ENCODE peak calls at places on chromosomes 3 and 15, in six cellular contexts. D is GM23248, P is PC-9, T is endothelial cell of umbilical vein, R is H1, K is A549. O is an unnamed sample.

GRCh38 chr3:138812806-138813205 is 21.9 kb downstream of the PIK3CB start:
- DNase-seq in D (peak; percentile 25), P (no peak), T (no peak), R (no peak), K (no peak), O (no peak)

GRCh38 chr3:99843590-99844260 is 26.1 kb downstream of the CMSS1 start:
- DNase-seq in D (peak; percentile 45), P (no peak), T (peak; percentile 51), R (no peak), K (no peak), O (no peak)

GRCh38 chr3:123602325-123602724 is 17.5 kb upstream of the HACD2 start:
- DNase-seq in D (peak; percentile 69), P (peak; percentile 76), T (peak; percentile 83), R (no peak), K (peak; percentile 70), O (peak; percentile 80)

GRCh38 chr3:127105996-127106855 is 86.7 kb upstream of the PRR23E start:
- DNase-seq in D (no peak), P (peak; percentile 38), T (no peak), R (no peak), K (no peak), O (no peak)

GRCh38 chr15:31304074-31304648 is 22.5 kb upstream of the KLF13 start:
- DNase-seq in D (no peak), P (no peak), T (no peak), R (no peak), K (no peak), O (no peak)

GRCh38 chr3:62226601-62227339 is 146.6 kb downstream of the FEZF2 start:
- DNase-seq in D (no peak), P (no peak), T (no peak), R (no peak), K (no peak), O (no peak)

GRCh38 chr3:80696280-80696679 is 928.5 kb upstream of the ROBO1 start:
- DNase-seq in D (no peak), P (peak; percentile 25), T (peak; percentile 41), R (no peak), K (no peak), O (no peak)

GRCh38 chr15:90876512-90877170 is 7.7 kb upstream of the FES start:
- DNase-seq in D (no peak), P (no peak), T (no peak), R (no peak), K (no peak), O (no peak)

GRCh38 chr15:25170113-25170731 is 215.4 kb downstream of the SNRPN start:
- DNase-seq in D (no peak), P (no peak), T (no peak), R (no peak), K (no peak), O (no peak)

GRCh38 chr15:32730677-32731654 is 13.2 kb downstream of the GREM1 start:
- DNase-seq in D (peak; percentile 55), P (peak; percentile 90), T (peak; percentile 5), R (no peak), K (no peak), O (no peak)

GRCh38 chr3:186705882-186706780 is 11.0 kb upstream of the KNG1 start:
- DNase-seq in D (no peak), P (no peak), T (peak; percentile 0), R (no peak), K (no peak), O (no peak)

GRCh38 chr3:197465996-197466549 is 89.7 kb downstream of the BDH1 start:
- DNase-seq in D (peak; percentile 79), P (peak; percentile 23), T (peak; percentile 64), R (no peak), K (no peak), O (peak; percentile 85)

GRCh38 chr3:90052425-90052950 is 945.1 kb downstream of the EPHA3 start:
- DNase-seq in D (no peak), P (no peak), T (no peak), R (no peak), K (no peak), O (no peak)

GRCh38 chr15:75573001-75573400 is 6.1 kb downstream of the PTPN9 start:
- DNase-seq in D (peak; percentile 72), P (no peak), T (peak; percentile 19), R (no peak), K (no peak), O (peak; percentile 49)

GRCh38 chr3:143035466-143036214 is 34.3 kb downstream of the U2SURP start:
- DNase-seq in D (peak; percentile 69), P (no peak), T (no peak), R (no peak), K (no peak), O (no peak)

GRCh38 chr3:106397004-106397403 is 528.2 kb upstream of the CBLB start:
- DNase-seq in D (no peak), P (no peak), T (no peak), R (peak; percentile 2), K (no peak), O (no peak)

GRCh38 chr3:196016485-196016884 is 65.4 kb downstream of the TFRC start:
- DNase-seq in D (peak; percentile 71), P (peak; percentile 38), T (no peak), R (no peak), K (no peak), O (peak; percentile 75)
- H3K4me2 ChIP-seq in D (no peak overlapping the region), P (peak overlapping the region; percentile 21), T (no peak overlapping the region), R (no peak overlapping the region), K (no peak overlapping the region), O (no peak overlapping the region)

DNA sequence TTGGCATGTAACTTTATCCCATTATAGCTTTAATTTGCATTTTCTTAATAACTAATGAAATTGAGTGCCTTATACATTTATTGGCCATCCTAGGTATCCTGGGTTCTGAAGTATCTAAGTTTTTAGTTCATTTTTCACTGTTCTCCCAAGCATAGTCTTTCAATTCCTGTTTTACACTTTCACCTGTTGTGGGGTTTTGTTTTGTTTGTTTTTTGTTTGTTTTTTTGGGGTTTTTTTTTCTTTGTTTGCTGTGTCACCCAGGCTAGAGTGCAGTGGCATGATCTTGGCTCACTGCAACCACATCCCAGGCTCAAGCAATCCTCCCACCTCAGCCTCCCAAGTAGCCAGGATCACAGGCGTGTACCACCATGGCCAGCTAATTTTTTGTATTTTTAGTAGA is 83.1 kb upstream of the GADL1 start:
- DNase-seq in D (no peak), P (no peak), T (no peak), R (no peak), K (no peak), O (no peak)
- H3K4me3 ChIP-seq in D (no peak overlapping the region), P (no peak overlapping the region), T (no peak overlapping the region), R (no peak overlapping the region), K (no peak overlapping the region), O (no peak overlapping the region)

DNA sequence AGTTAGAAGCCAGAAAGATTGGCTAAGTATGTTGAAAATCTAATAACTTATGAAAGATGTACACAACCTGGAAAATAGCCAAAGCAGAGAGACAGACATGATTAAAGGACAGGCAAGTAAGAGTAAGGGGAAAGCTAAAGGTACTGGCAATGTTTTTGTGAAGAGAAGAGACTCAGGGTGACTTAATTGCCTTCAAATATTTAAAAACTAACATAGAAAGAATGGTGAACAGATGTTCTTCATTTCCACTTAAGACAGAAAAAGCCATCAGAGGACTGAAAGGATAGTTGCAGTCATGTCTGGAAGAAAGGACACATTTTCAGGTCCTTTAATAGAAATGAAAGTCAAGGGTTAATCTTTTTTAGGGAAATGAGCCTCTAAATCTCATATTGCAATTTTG is 68.8 kb downstream of the ZNF385D start:
- DNase-seq in D (peak; percentile 31), P (no peak), T (no peak), R (no peak), K (no peak), O (no peak)
- H3K4me2 ChIP-seq in D (peak overlapping the region; percentile 24), P (no peak overlapping the region), T (no peak overlapping the region), R (no peak overlapping the region), K (no peak overlapping the region), O (no peak overlapping the region)

DNA sequence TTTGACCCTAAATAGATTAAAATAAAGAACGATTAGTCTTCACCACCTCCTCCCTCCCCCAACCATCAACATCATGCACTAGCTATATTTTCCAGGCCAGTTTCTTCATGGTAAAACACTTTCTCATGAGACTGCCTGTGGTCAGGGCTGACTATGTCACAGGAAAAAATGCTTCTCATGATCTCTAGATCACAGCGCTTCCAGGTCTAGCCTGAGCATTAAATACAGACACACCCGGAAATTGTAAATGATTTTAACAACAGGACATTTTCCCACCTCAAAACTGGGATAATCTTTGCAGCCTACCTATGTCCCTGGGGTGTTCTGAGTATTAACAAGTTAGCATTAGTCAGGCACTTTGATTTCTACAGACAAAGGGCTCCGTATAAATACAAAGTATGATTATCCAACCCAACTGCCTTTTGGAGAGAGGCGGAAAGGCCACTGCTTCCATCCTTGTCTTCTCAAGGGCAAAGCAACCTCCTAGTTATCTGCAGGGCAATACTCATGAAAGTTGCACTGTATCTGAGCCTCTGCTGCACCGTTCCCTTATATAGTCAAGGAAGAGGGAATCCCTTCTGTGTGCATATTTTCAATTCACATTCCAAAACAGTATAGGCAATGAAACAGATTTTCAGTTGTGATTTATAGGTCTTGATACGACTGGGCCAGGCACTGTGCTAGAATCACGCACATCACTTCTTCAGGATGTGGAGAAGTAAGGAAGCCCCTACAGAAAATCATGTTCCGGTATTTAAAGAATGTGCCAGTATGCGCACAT is 455.9 kb downstream of the FOXP1 start:
- DNase-seq in D (peak; percentile 41), P (no peak), T (peak; percentile 73), R (no peak), K (no peak), O (peak; percentile 83)
- H3K4me3 ChIP-seq in D (no peak overlapping the region), P (no peak overlapping the region), T (no peak overlapping the region), R (no peak overlapping the region), K (no peak overlapping the region), O (peak overlapping the region; percentile 41)

GRCh38 chr15:34436126-34436955 is 1.3 kb downstream of the GOLGA8A start:
- DNase-seq in D (peak; percentile 41), P (peak; percentile 10), T (peak; percentile 6), R (no peak), K (no peak), O (peak; percentile 3)
- H3K4me2 ChIP-seq in D (peak overlapping the region; percentile 93), P (peak overlapping the region; percentile 87), T (peak overlapping the region; percentile 77), R (peak overlapping the region; percentile 66), K (peak overlapping the region; percentile 70), O (peak overlapping the region; percentile 87)

GRCh38 chr3:112129925-112130637 is 3.0 kb downstream of the GCSAM start:
- DNase-seq in D (no peak), P (no peak), T (no peak), R (no peak), K (no peak), O (no peak)
- H3K4me3 ChIP-seq in D (no peak overlapping the region), P (no peak overlapping the region), T (no peak overlapping the region), R (no peak overlapping the region), K (no peak overlapping the region), O (no peak overlapping the region)

DNA sequence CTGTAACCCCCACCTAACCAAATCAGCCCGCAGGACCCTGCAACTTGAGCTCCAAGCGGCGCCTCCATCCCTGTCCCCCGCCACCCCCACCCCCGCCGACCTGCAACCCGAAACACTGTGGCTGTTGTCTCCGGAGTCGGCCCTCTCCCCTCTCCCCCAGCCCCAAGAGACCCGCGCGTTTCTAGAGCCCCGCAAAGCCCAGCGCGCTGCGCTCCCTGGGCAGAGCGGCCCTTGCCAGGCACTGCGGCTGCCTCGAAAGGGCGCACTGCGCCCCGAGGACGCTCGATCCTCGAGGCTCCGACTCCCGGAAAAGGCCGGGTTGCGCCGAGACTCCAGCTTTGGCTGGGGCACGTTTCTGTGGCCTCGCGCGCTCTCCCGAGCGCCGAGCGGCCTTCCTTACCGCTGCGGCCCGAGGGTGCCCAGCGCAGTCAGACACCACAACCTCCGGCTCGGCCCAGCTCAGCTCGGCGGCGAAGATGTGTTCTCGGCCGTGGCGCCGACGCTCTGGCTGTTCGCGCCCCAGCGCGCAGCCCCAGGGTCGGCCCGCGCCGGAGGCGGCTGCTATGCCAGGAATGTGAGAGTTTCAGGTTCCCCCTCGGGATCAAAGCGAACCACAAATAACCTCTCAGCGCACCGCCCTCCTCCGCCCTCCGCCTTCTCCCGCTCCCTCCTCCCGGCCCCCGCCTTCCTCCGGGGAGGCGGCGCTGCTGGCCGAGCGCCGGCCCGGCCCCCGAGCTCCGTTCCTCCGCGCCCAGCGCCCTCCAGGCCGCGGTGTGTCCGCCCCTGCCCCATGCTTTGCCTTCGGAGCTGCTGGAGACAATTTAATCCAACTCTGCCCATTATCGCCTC is at the start of gene AMOTL2:
- DNase-seq in D (peak; percentile 97), P (peak; percentile 98), T (peak; percentile 93), R (peak; percentile 87), K (peak; percentile 90), O (peak; percentile 94)
- H3K4me2 ChIP-seq in D (peak within 1 kb of the TSS; percentile 95), P (peak within 1 kb of the TSS; percentile 99), T (peak within 1 kb of the TSS; percentile 71), R (peak within 1 kb of the TSS; percentile 93), K (peak within 1 kb of the TSS; percentile 93), O (peak within 1 kb of the TSS; percentile 100)